ENCODE peak calls at places on chromosome 7, in four cellular contexts. One of them, this sample, is unnamed.
A peak's percentile ranks its signal among the peaks of the same experiment; 100 is the strongest.

GRCh38 chr7:108613147-108613948 is 43.7 kb downstream of the DNAJB9 start:
- DNase-seq in stomach: no peak
- DNase-seq in HepG2: peak; percentile 32
- DNase-seq in K562: peak; percentile 57
- DNase-seq in this sample: no peak

GRCh38 chr7:93592588-93593266 is 18.2 kb upstream of the CALCR start:
- DNase-seq in stomach: no peak
- DNase-seq in HepG2: no peak
- DNase-seq in K562: no peak
- DNase-seq in this sample: no peak

GRCh38 chr7:41709621-41710020 is 6.7 kb upstream of the INHBA start:
- DNase-seq in HepG2: no peak
- DNase-seq in K562: no peak
- DNase-seq in stomach: no peak
- DNase-seq in this sample: no peak

GRCh38 chr7:152127229-152127628 is 101.8 kb downstream of the GALNT11 start:
- DNase-seq in K562: no peak
- DNase-seq in HepG2: no peak
- DNase-seq in stomach: no peak
- DNase-seq in this sample: peak; percentile 62

GRCh38 chr7:23298885-23299769 is at the start of gene MALSU1:
- DNase-seq in HepG2: peak; percentile 96
- DNase-seq in K562: peak; percentile 94
- DNase-seq in stomach: peak; percentile 98
- DNase-seq in this sample: peak; percentile 95

GRCh38 chr7:15557186-15557585 is 4.6 kb downstream of the AGMO start:
- DNase-seq in HepG2: no peak
- DNase-seq in K562: no peak
- DNase-seq in stomach: no peak
- DNase-seq in this sample: no peak

GRCh38 chr7:11298220-11298619 is 324.5 kb downstream of the PHF14 start:
- DNase-seq in K562: no peak
- DNase-seq in stomach: no peak
- DNase-seq in HepG2: no peak
- DNase-seq in this sample: no peak

GRCh38 chr7:11751807-11752389 is 80.1 kb downstream of the THSD7A start:
- DNase-seq in HepG2: no peak
- DNase-seq in K562: no peak
- DNase-seq in stomach: no peak
- DNase-seq in this sample: no peak

GRCh38 chr7:37211097-37211496 is 237.6 kb downstream of the ELMO1 start:
- DNase-seq in stomach: no peak
- DNase-seq in HepG2: no peak
- DNase-seq in K562: no peak
- DNase-seq in this sample: no peak

GRCh38 chr7:39238209-39238869 is 260.6 kb downstream of the POU6F2 start:
- DNase-seq in HepG2: no peak
- DNase-seq in K562: no peak
- DNase-seq in stomach: no peak
- DNase-seq in this sample: no peak

GRCh38 chr7:2140216-2140870 is 92.4 kb downstream of the MAD1L1 start:
- DNase-seq in HepG2: no peak
- DNase-seq in stomach: no peak
- DNase-seq in K562: no peak
- DNase-seq in this sample: no peak

GRCh38 chr7:44310221-44310848 is 15.1 kb downstream of the CAMK2B start:
- DNase-seq in stomach: peak; percentile 19
- DNase-seq in HepG2: no peak
- DNase-seq in K562: no peak
- DNase-seq in this sample: no peak

GRCh38 chr7:115015619-115016018 is 93.7 kb downstream of the MDFIC start:
- DNase-seq in K562: no peak
- DNase-seq in HepG2: no peak
- DNase-seq in stomach: no peak
- DNase-seq in this sample: no peak

GRCh38 chr7:151244156-151244870 is 4.2 kb downstream of the SMARCD3 start:
- DNase-seq in stomach: peak; percentile 55
- DNase-seq in HepG2: no peak
- DNase-seq in K562: peak; percentile 88
- DNase-seq in this sample: no peak

GRCh38 chr7:66043681-66044497 is 31.7 kb upstream of the ASL start:
- DNase-seq in K562: peak; percentile 15
- DNase-seq in stomach: peak; percentile 78
- DNase-seq in HepG2: no peak
- DNase-seq in this sample: peak; percentile 73

GRCh38 chr7:135254-135653 is 57.1 kb upstream of the FAM20C start:
- DNase-seq in stomach: no peak
- DNase-seq in HepG2: no peak
- DNase-seq in K562: no peak
- DNase-seq in this sample: no peak

GRCh38 chr7:55158541-55158940 is 139.7 kb downstream of the EGFR start:
- DNase-seq in stomach: no peak
- DNase-seq in HepG2: no peak
- DNase-seq in K562: no peak
- DNase-seq in this sample: no peak

GRCh38 chr7:27774717-27775328 is 34.9 kb downstream of the TAX1BP1 start:
- DNase-seq in stomach: no peak
- DNase-seq in HepG2: peak; percentile 39
- DNase-seq in K562: peak; percentile 18
- DNase-seq in this sample: no peak

GRCh38 chr7:4134204-4134603 is 547.9 kb upstream of the FOXK1 start:
- DNase-seq in HepG2: peak; percentile 8
- DNase-seq in K562: no peak
- DNase-seq in stomach: no peak
- DNase-seq in this sample: no peak

GRCh38 chr7:138879356-138879755 is 81.4 kb upstream of the ATP6V0A4 start:
- DNase-seq in K562: no peak
- DNase-seq in stomach: no peak
- DNase-seq in HepG2: no peak
- DNase-seq in this sample: peak; percentile 49

GRCh38 chr7:30446266-30446665 is 32.3 kb downstream of the NOD1 start:
- DNase-seq in HepG2: no peak
- DNase-seq in stomach: no peak
- DNase-seq in K562: no peak
- DNase-seq in this sample: no peak

DNA sequence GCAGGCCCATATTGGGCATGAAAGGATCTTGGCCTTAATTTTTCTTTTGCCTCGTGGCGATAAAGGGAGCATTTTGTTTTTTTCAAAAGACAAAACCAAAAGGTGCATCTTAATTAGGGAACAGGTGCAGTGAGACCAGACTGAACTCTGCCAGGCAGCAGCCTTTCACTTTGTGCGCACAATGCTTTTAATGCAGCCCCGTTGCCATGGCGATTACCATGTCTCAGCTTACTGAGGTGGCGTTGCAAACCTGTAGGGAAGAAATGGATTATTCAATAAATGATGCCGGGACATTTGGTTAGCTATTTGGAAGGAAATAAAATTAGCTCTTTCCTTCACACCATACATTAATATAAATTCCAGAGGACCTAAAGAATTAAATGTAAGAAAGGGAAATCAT is 61.9 kb downstream of the MYL10 start:
- DNase-seq in stomach: no peak
- DNase-seq in HepG2: no peak
- DNase-seq in K562: no peak
- DNase-seq in this sample: no peak
- TF ChIP-seq EP300 in stomach: no peak
- TF ChIP-seq EP300 in HepG2: no peak
- TF ChIP-seq EP300 in K562: no peak
- TF ChIP-seq EP300 in this sample: no peak

GRCh38 chr7:82173400-82174021 is 270.1 kb downstream of the CACNA2D1 start:
- DNase-seq in stomach: no peak
- DNase-seq in HepG2: no peak
- DNase-seq in K562: no peak
- DNase-seq in this sample: no peak
- H3K4me1 ChIP-seq in stomach: peaks cover 4% of the 10 kb centered on the region
- H3K4me1 ChIP-seq in HepG2: no peaks in the 10 kb centered on the region
- H3K4me1 ChIP-seq in K562: no peaks in the 10 kb centered on the region
- H3K4me1 ChIP-seq in this sample: no peaks in the 10 kb centered on the region

DNA sequence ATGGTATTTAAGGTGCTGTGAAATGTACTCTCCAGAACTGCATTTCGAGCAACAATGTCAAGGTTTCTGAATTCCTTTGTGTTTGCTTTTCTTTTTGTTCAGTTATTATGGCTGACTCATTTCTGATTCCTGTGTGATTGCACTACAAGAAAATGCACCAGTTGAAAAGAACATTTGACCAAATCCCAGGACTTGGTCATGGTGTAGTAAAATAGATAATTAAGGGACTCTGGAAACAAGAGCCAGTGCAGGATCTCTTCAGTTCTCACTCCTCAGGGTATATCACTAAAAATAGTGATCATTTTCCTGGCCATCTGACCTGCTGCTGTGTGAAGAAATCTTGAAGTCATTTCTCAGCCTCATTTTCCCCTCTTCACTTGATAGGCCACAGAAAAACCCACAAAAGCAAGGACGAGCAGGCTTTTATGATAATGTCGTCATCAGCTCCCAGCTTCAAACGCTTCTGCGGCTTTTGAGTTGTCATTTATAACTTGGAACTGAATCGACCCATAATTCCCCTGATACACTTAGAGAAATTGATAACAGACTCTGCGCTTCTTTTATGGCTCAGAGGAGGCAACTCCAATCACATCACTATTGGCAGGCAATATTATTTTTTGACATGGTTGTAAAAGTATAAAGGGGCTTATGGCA is 274.7 kb downstream of the HDAC9 start:
- DNase-seq in HepG2: no peak
- DNase-seq in K562: no peak
- DNase-seq in stomach: no peak
- DNase-seq in this sample: no peak
- TF ChIP-seq POLR2AphosphoS5 in HepG2: no peak
- TF ChIP-seq POLR2AphosphoS5 in K562: no peak
- TF ChIP-seq POLR2AphosphoS5 in stomach: no peak
- TF ChIP-seq POLR2AphosphoS5 in this sample: no peak

GRCh38 chr7:91264083-91264923 is at the start of gene FZD1:
- DNase-seq in stomach: peak; percentile 95
- DNase-seq in K562: peak; percentile 91
- DNase-seq in HepG2: peak; percentile 84
- DNase-seq in this sample: peak; percentile 97
- TF ChIP-seq EP300 in stomach: no peak
- TF ChIP-seq EP300 in K562: peak; percentile 62
- TF ChIP-seq EP300 in HepG2: no peak
- TF ChIP-seq EP300 in this sample: peak; percentile 48

GRCh38 chr7:116777613-116778380 is 84.6 kb upstream of the CAPZA2 start:
- DNase-seq in HepG2: no peak
- DNase-seq in stomach: no peak
- DNase-seq in K562: no peak
- DNase-seq in this sample: no peak
- H3K4me1 ChIP-seq in HepG2: peaks cover 22% of the 10 kb centered on the region
- H3K4me1 ChIP-seq in stomach: peaks cover 61% of the 10 kb centered on the region
- H3K4me1 ChIP-seq in K562: no peaks in the 10 kb centered on the region
- H3K4me1 ChIP-seq in this sample: peaks cover 13% of the 10 kb centered on the region

GRCh38 chr7:73437091-73437490 is 3.5 kb downstream of the FZD9 start:
- DNase-seq in stomach: no peak
- DNase-seq in K562: no peak
- DNase-seq in HepG2: no peak
- DNase-seq in this sample: no peak

GRCh38 chr7:73437699-73438416 is 4.3 kb downstream of the FZD9 start:
- DNase-seq in K562: no peak
- DNase-seq in HepG2: no peak
- DNase-seq in stomach: no peak
- DNase-seq in this sample: no peak

GRCh38 chr7:73436031-73436929 is 2.7 kb downstream of the FZD9 start:
- DNase-seq in K562: no peak
- DNase-seq in stomach: no peak
- DNase-seq in HepG2: peak; percentile 54
- DNase-seq in this sample: peak; percentile 44

GRCh38 chr7:73438547-73439245 is 5.1 kb downstream of the FZD9 start:
- DNase-seq in HepG2: no peak
- DNase-seq in K562: no peak
- DNase-seq in stomach: no peak
- DNase-seq in this sample: no peak

GRCh38 chr7:73439305-73439704 is 5.7 kb downstream of the FZD9 start:
- DNase-seq in HepG2: no peak
- DNase-seq in stomach: no peak
- DNase-seq in K562: no peak
- DNase-seq in this sample: no peak
- TF ChIP-seq POLR2AphosphoS5 in HepG2: no peak
- TF ChIP-seq POLR2AphosphoS5 in stomach: no peak
- TF ChIP-seq POLR2AphosphoS5 in K562: no peak
- TF ChIP-seq POLR2AphosphoS5 in this sample: no peak

This sample was measured in upper lobe of left lung.